ENCODE peak calls at places on chromosomes 6 and 20, in ten cellular contexts. W is ascending aorta; R is HAP-1; D is spleen; J is right cardiac atrium; Z is HCT116; F is neural progenitor cell; S is left ventricle myocardium inferior; G is prostate gland; Y is CD8-positive, alpha-beta T cell. H is an unnamed sample.

GRCh38 chr6:1311400-1312192 is at the start of gene FOXQ1:
- DNase-seq in W (no peak), R (no peak), D (peak; percentile 56), J (peak; percentile 63), Z (peak; percentile 21), F (peak; percentile 72), S (no peak), G (peak; percentile 89), Y (no peak), H (peak; percentile 29)

GRCh38 chr6:3235486-3235885 is 8.0 kb upstream of the TUBB2B start:
- DNase-seq in W (no peak), R (no peak), D (no peak), J (no peak), Z (no peak), F (no peak), S (no peak), G (no peak), Y (no peak), H (no peak)

GRCh38 chr20:47929368-47930115 is 144.3 kb upstream of the SULF2 start:
- DNase-seq in W (no peak), R (peak; percentile 23), D (no peak), J (no peak), Z (peak; percentile 41), F (peak; percentile 56), S (no peak), G (no peak), Y (no peak), H (no peak)

GRCh38 chr6:149696904-149697303 is 21.0 kb downstream of the LATS1 start:
- DNase-seq in W (no peak), R (no peak), D (no peak), J (no peak), Z (no peak), F (no peak), S (no peak), G (no peak), Y (no peak), H (no peak)

GRCh38 chr20:17518339-17519052 is 12.7 kb downstream of the BFSP1 start:
- DNase-seq in W (no peak), R (peak; percentile 25), D (no peak), J (peak; percentile 74), Z (no peak), F (peak; percentile 39), S (no peak), G (no peak), Y (no peak), H (peak; percentile 50)

GRCh38 chr20:34180460-34181108 is 60.6 kb upstream of the ASIP start:
- DNase-seq in W (no peak), R (no peak), D (no peak), J (no peak), Z (no peak), F (no peak), S (no peak), G (peak; percentile 11), Y (no peak), H (peak; percentile 88)

GRCh38 chr6:112946051-112946450 is 598.9 kb downstream of the RFPL4B start:
- DNase-seq in W (no peak), R (no peak), D (no peak), J (no peak), Z (no peak), F (no peak), S (no peak), G (no peak), Y (no peak), H (no peak)

GRCh38 chr6:16802071-16802470 is 40.8 kb upstream of the ATXN1 start:
- DNase-seq in W (no peak), R (no peak), D (no peak), J (no peak), Z (no peak), F (no peak), S (no peak), G (no peak), Y (no peak), H (no peak)

GRCh38 chr6:150599199-150600002 is at the start of gene PLEKHG1:
- DNase-seq in W (no peak), R (peak; percentile 88), D (peak; percentile 96), J (peak; percentile 93), Z (peak; percentile 12), F (peak; percentile 87), S (peak; percentile 80), G (peak; percentile 39), Y (peak; percentile 46), H (peak; percentile 77)

GRCh38 chr6:2891768-2892170 is 11.3 kb downstream of the SERPINB9 start:
- DNase-seq in W (no peak), R (no peak), D (peak; percentile 90), J (peak; percentile 60), Z (no peak), F (no peak), S (no peak), G (peak; percentile 70), Y (peak; percentile 68), H (no peak)

GRCh38 chr6:78995946-78996345 is 82.1 kb downstream of the PHIP start:
- DNase-seq in W (no peak), R (no peak), D (no peak), J (no peak), Z (no peak), F (no peak), S (no peak), G (no peak), Y (no peak), H (peak; percentile 3)

GRCh38 chr6:160950507-160950906 is 41.1 kb upstream of the MAP3K4 start:
- DNase-seq in W (no peak), R (no peak), D (no peak), J (no peak), Z (no peak), F (no peak), S (no peak), G (peak; percentile 67), Y (no peak), H (peak; percentile 63)

GRCh38 chr6:53168516-53169257 is 20.0 kb upstream of the GCM1 start:
- DNase-seq in W (no peak), R (no peak), D (no peak), J (no peak), Z (no peak), F (no peak), S (no peak), G (no peak), Y (no peak), H (peak; percentile 90)

GRCh38 chr6:111743859-111744692 is 129.2 kb downstream of the FYN start:
- DNase-seq in W (no peak), R (no peak), D (no peak), J (peak; percentile 70), Z (no peak), F (no peak), S (peak; percentile 47), G (no peak), Y (no peak), H (no peak)
- H3K4me1 ChIP-seq in W (no peaks in the 10 kb centered on the region), R (no peaks in the 10 kb centered on the region), D (peaks cover 38% of the 10 kb centered on the region), J (peaks cover 16% of the 10 kb centered on the region), Z (no peaks in the 10 kb centered on the region), F (peaks cover 37% of the 10 kb centered on the region), S (peaks cover 94% of the 10 kb centered on the region), G (no peaks in the 10 kb centered on the region), Y (peaks cover 77% of the 10 kb centered on the region), H (peaks cover 3% of the 10 kb centered on the region)

DNA sequence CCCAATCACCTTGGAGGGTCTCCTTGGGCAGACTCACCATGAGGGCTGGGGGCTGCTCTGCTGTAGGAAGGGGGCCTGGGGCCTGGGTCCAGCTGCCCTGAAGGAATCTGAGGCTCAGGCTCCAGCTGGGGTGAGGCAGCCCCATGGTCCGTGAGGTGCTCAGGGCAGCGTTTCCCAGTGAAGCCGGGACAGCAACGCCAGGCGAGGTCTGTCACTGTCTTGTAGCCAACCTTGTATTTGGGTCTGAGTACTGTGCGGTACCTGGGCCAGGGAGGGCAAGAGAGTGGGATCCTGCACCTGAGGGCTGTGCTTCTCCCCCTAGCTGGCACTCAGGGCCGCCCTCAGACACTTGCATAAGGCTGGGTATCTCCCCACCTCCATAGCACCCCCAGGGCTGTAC is 3.0 kb downstream of the EMILIN3 start:
- DNase-seq in W (no peak), R (no peak), D (no peak), J (peak; percentile 19), Z (no peak), F (no peak), S (no peak), G (no peak), Y (no peak), H (no peak)
- H3K4me1 ChIP-seq in W (no peaks in the 10 kb centered on the region), R (peaks cover 4% of the 10 kb centered on the region), D (no peaks in the 10 kb centered on the region), J (no peaks in the 10 kb centered on the region), Z (no peaks in the 10 kb centered on the region), F (peaks cover 9% of the 10 kb centered on the region), S (peaks cover 60% of the 10 kb centered on the region), G (no peaks in the 10 kb centered on the region), Y (no peaks in the 10 kb centered on the region), H (no peaks in the 10 kb centered on the region)

DNA sequence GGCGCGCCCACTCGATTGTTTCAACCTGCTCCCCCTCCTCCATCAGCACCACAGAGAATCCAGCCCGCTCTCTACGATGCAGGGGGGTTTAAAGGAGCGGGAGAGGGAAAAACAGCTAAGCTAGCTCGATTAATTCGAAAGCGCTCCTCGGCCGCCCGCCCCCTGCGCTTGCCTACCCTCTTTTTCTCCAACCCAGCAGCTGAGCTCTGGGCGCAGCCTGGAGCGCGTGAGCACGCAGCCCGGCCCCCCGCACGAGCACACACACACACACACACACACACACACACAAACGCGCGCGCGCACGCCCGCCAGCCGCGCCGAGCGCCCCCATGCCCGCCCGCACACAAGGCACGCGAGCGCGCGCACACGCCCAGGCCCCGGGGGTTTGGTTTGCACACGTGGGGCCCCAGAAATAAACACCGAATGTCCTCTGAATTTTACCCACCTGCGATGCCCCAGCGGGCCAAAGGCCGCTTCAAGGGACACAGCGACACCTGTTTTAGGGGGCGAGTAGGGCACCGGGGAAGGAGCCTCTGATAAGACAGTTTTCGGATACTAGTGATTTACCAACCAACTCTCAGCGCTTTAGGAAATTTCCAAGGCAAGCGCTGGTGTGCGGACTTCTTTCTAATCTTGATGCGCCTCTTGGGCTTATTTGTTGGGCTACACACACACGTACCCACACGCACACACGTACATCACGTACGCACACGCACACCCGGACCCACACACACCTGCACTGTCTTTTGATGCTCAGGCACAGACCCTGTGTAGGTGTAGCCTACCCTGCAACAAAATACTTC is 787 bp upstream of the NRN1 start:
- DNase-seq in W (no peak), R (peak; percentile 81), D (peak; percentile 75), J (peak; percentile 57), Z (no peak), F (peak; percentile 80), S (no peak), G (no peak), Y (no peak), H (peak; percentile 31)
- H3K4me1 ChIP-seq in W (peaks cover 15% of the 10 kb centered on the region), R (peaks cover 4% of the 10 kb centered on the region), D (peaks cover 30% of the 10 kb centered on the region), J (no peaks in the 10 kb centered on the region), Z (peaks cover 15% of the 10 kb centered on the region), F (peaks cover 38% of the 10 kb centered on the region), S (peaks cover 62% of the 10 kb centered on the region), G (peaks cover 4% of the 10 kb centered on the region), Y (peaks cover 52% of the 10 kb centered on the region), H (peaks cover 21% of the 10 kb centered on the region)

DNA sequence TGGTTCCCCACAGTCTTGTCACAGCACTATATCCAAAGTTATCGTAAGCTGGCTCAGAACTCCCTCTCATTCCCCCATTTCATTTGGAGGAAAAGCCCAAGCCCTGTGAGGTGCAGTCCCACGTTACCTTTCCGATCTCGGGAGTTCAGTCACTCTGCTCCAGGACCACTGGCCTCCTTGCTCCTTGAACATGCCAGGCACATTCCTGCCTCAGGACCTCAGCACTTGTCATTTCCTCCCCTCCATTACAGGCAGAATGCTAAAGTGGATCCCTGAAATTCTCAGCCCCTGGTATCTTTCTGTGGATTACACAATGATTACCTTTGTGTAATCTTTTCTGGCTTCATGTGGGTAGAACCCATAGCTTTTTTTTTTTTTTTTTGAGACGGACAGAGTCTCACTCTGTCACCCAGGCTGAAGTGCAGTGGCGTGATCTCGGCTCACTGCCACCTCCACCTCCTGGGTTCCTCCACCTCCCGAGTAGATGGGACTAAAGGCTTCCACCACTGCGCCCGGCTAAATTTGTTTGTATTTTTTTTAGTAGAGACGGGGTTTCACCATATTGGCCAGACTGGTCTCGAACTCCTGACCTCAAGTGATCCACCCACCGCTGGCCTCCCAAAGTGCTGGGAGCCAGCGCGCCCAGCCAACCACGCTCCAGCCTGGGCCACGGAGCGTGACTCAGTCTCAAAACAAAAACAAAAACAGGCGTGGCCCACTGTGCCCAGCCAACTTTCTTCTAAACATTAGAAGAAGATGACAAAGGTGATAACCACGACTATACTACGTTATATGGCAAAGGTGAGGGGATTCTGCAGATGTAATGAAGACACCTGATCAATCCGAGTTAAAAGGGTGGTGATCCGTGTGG is 4.0 kb upstream of the OXT start:
- DNase-seq in W (no peak), R (no peak), D (peak; percentile 21), J (no peak), Z (no peak), F (no peak), S (no peak), G (no peak), Y (no peak), H (peak; percentile 79)
- H3K4me1 ChIP-seq in W (no peaks in the 10 kb centered on the region), R (peaks cover under 1% of the 10 kb centered on the region), D (peaks cover 5% of the 10 kb centered on the region), J (no peaks in the 10 kb centered on the region), Z (peaks cover 15% of the 10 kb centered on the region), F (no peaks in the 10 kb centered on the region), S (peaks cover 13% of the 10 kb centered on the region), G (no peaks in the 10 kb centered on the region), Y (peaks cover 10% of the 10 kb centered on the region), H (peaks cover 3% of the 10 kb centered on the region)